ENCODE peak calls at places on chromosomes 7 and 10, in seven cellular contexts. H is PC-9, B is right lobe of liver, F is breast epithelium, D is lower lobe of right lung, Y is GM12878, V is thoracic aorta. Q is an unnamed sample.

GRCh38 chr7:11552676-11553075 is 279.3 kb downstream of the THSD7A start:
- DNase-seq in H (no peak), B (no peak), F (no peak), D (no peak), Y (no peak), V (no peak), Q (no peak)

GRCh38 chr10:110834622-110835219 is 37.0 kb upstream of the PDCD4 start:
- DNase-seq in H (no peak), B (no peak), F (no peak), D (no peak), Y (no peak), V (no peak), Q (no peak)

GRCh38 chr7:33186187-33186586 is 56.8 kb downstream of the BBS9 start:
- DNase-seq in H (no peak), B (no peak), F (no peak), D (no peak), Y (no peak), V (no peak), Q (no peak)

GRCh38 chr7:105015631-105015965 is 1.6 kb downstream of the KMT2E start:
- DNase-seq in H (no peak), B (no peak), F (no peak), D (no peak), Y (no peak), V (no peak), Q (no peak)

GRCh38 chr10:114905450-114905849 is 32.5 kb upstream of the TRUB1 start:
- DNase-seq in H (no peak), B (no peak), F (no peak), D (no peak), Y (no peak), V (no peak), Q (no peak)

GRCh38 chr10:91024541-91024940 is 103.7 kb upstream of the ANKRD1 start:
- DNase-seq in H (no peak), B (no peak), F (no peak), D (no peak), Y (no peak), V (no peak), Q (no peak)

GRCh38 chr10:26725837-26726727 is 28.6 kb downstream of the PDSS1 start:
- DNase-seq in H (peak; percentile 32), B (peak; percentile 72), F (peak; percentile 71), D (peak; percentile 68), Y (no peak), V (no peak), Q (peak; percentile 84)

GRCh38 chr7:119890631-119891030 is 382.3 kb upstream of the KCND2 start:
- DNase-seq in H (no peak), B (no peak), F (no peak), D (no peak), Y (no peak), V (no peak), Q (peak; percentile 22)

GRCh38 chr7:537911-538634 is 18.4 kb upstream of the PDGFA start:
- DNase-seq in H (peak; percentile 98), B (no peak), F (no peak), D (peak; percentile 85), Y (no peak), V (no peak), Q (peak; percentile 91)

GRCh38 chr7:92435542-92435941 is 11.7 kb upstream of the GATAD1 start:
- DNase-seq in H (no peak), B (no peak), F (no peak), D (no peak), Y (no peak), V (no peak), Q (no peak)

GRCh38 chr10:49174926-49175500 is 13.2 kb downstream of the TMEM273 start:
- DNase-seq in H (peak; percentile 39), B (no peak), F (no peak), D (no peak), Y (no peak), V (no peak), Q (no peak)

GRCh38 chr10:81179805-81180452 is 642.2 kb downstream of the SH2D4B start:
- DNase-seq in H (no peak), B (no peak), F (no peak), D (no peak), Y (peak; percentile 16), V (no peak), Q (no peak)

GRCh38 chr7:157464971-157465481 is 128.2 kb downstream of the DNAJB6 start:
- DNase-seq in H (no peak), B (no peak), F (no peak), D (peak; percentile 38), Y (no peak), V (no peak), Q (no peak)

GRCh38 chr7:51528172-51528571 is 211.6 kb upstream of the COBL start:
- DNase-seq in H (no peak), B (no peak), F (no peak), D (no peak), Y (no peak), V (no peak), Q (no peak)

GRCh38 chr10:133420579-133420978 is 3.8 kb downstream of the SPRN start:
- DNase-seq in H (no peak), B (no peak), F (no peak), D (peak; percentile 14), Y (no peak), V (no peak), Q (no peak)

GRCh38 chr7:159112136-159113011 is 32.3 kb downstream of the VIPR2 start:
- DNase-seq in H (no peak), B (peak; percentile 43), F (peak; percentile 28), D (no peak), Y (no peak), V (no peak), Q (no peak)

GRCh38 chr7:129436335-129436923 is 2.2 kb downstream of the STRIP2 start:
- DNase-seq in H (no peak), B (no peak), F (no peak), D (no peak), Y (no peak), V (no peak), Q (no peak)

GRCh38 chr7:51376420-51377092 is 59.9 kb upstream of the COBL start:
- DNase-seq in H (peak; percentile 59), B (no peak), F (no peak), D (no peak), Y (no peak), V (no peak), Q (no peak)

GRCh38 chr10:97882142-97883091 is 32.8 kb downstream of the GOLGA7B start:
- DNase-seq in H (peak; percentile 85), B (no peak), F (no peak), D (no peak), Y (no peak), V (peak; percentile 46), Q (peak; percentile 92)

GRCh38 chr7:107622429-107622828 is 38.2 kb upstream of the SLC26A4 start:
- DNase-seq in H (no peak), B (no peak), F (no peak), D (no peak), Y (no peak), V (no peak), Q (no peak)

GRCh38 chr7:56291-56913 is 136.0 kb upstream of the FAM20C start:
- DNase-seq in H (no peak), B (peak; percentile 31), F (no peak), D (peak; percentile 50), Y (no peak), V (no peak), Q (peak; percentile 43)

GRCh38 chr7:98151884-98152283 is 45.2 kb downstream of the LMTK2 start:
- DNase-seq in H (no peak), B (no peak), F (no peak), D (no peak), Y (no peak), V (no peak), Q (no peak)
- TF ChIP-seq CTCF in H (no peak), B (no peak), F (no peak), D (no peak), Y (no peak), V (no peak), Q (no peak)

GRCh38 chr10:79231908-79232307 is 115.4 kb upstream of the PPIF start:
- DNase-seq in H (no peak), B (no peak), F (no peak), D (no peak), Y (no peak), V (no peak), Q (no peak)

GRCh38 chr10:79232864-79233263 is 114.4 kb upstream of the PPIF start:
- DNase-seq in H (no peak), B (no peak), F (no peak), D (no peak), Y (no peak), V (no peak), Q (no peak)

GRCh38 chr10:79229081-79229541 is 118.2 kb upstream of the PPIF start:
- DNase-seq in H (no peak), B (no peak), F (no peak), D (no peak), Y (no peak), V (no peak), Q (no peak)

GRCh38 chr10:79230563-79231249 is 116.6 kb upstream of the PPIF start:
- DNase-seq in H (no peak), B (no peak), F (no peak), D (no peak), Y (no peak), V (no peak), Q (no peak)

GRCh38 chr10:79229830-79230562 is 117.3 kb upstream of the PPIF start:
- DNase-seq in H (no peak), B (no peak), F (no peak), D (no peak), Y (no peak), V (no peak), Q (no peak)
- H3K4me3 ChIP-seq in H (no peak overlapping the region), B (no peak overlapping the region), F (no peak overlapping the region), D (no peak overlapping the region), Y (no peak overlapping the region), V (no peak overlapping the region), Q (no peak overlapping the region)

GRCh38 chr7:131189488-131189887 is 138.2 kb upstream of the MKLN1 start:
- DNase-seq in H (no peak), B (no peak), F (no peak), D (no peak), Y (no peak), V (no peak), Q (no peak)
- H3K27ac ChIP-seq in H (peak overlapping the region; percentile 94), B (no peak overlapping the region), F (no peak overlapping the region), D (no peak overlapping the region), Y (no peak overlapping the region), V (no peak overlapping the region), Q (no peak overlapping the region)

GRCh38 chr10:234708-235406 is 99.6 kb downstream of the ZMYND11 start:
- DNase-seq in H (no peak), B (no peak), F (no peak), D (no peak), Y (no peak), V (no peak), Q (no peak)

GRCh38 chr10:241451-241850 is 106.2 kb downstream of the ZMYND11 start:
- DNase-seq in H (no peak), B (no peak), F (no peak), D (no peak), Y (no peak), V (no peak), Q (no peak)

GRCh38 chr10:235921-236320 is 100.7 kb downstream of the ZMYND11 start:
- DNase-seq in H (no peak), B (no peak), F (no peak), D (no peak), Y (no peak), V (no peak), Q (no peak)

GRCh38 chr10:244227-244626 is 109.0 kb downstream of the ZMYND11 start:
- DNase-seq in H (no peak), B (no peak), F (no peak), D (no peak), Y (no peak), V (no peak), Q (no peak)

DNA sequence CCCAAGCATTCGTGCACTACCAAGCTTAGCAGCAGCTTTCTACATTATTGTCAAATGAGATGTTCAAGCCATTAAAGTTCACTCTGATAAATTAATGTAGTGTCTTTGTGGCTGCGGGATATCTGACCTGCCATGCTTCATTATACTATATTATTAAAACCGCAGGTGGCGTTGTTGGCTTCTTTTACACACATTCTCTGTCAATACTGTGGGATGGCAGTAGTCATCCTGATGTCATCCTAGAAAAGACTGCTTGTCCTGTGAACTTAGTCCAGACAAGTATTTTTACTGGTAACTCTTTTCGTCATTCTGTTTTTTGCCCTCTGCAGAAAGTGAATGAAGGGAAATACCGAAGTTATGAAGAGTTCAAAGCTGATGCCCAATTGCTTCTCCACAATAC is 103.9 kb downstream of the ZMYND11 start:
- DNase-seq in H (no peak), B (no peak), F (no peak), D (no peak), Y (no peak), V (no peak), Q (no peak)
- TF ChIP-seq CTCF in H (no peak), B (no peak), F (no peak), D (no peak), Y (no peak), V (no peak), Q (no peak)

Q was measured in kidney.